ENCODE peak calls at places on chromosomes 4 and X, in four cellular contexts. Y is cardiac muscle cell; G is effector memory CD4-positive, alpha-beta T cell; B is CD8-positive, alpha-beta memory T cell. S is an unnamed sample.

GRCh38 chr4:40972722-40973121 is 223.0 kb downstream of the NSUN7 start:
- DNase-seq in Y (no peak), G (no peak), B (no peak), S (no peak)

GRCh38 chrX:96763608-96764007 is 79.0 kb downstream of the DIAPH2 start:
- DNase-seq in G (no peak), Y (no peak), B (no peak), S (no peak)

GRCh38 chrX:38973327-38973726 is 172.1 kb downstream of the MID1IP1 start:
- DNase-seq in Y (peak), G (no peak), B (no peak), S (no peak)

GRCh38 chr4:165326831-165327210 is 648 bp upstream of the MSMO1 start:
- DNase-seq in Y (peak), B (no peak), G (no peak), S (no peak)

GRCh38 chr4:170007113-170007512 is 19.1 kb downstream of the MFAP3L start:
- DNase-seq in G (no peak), Y (no peak), B (no peak), S (no peak)

GRCh38 chr4:149755969-149756368 is 59.7 kb downstream of the IQCM start:
- DNase-seq in Y (no peak), B (no peak), G (no peak), S (no peak)

GRCh38 chr4:73856518-73856917 is 3.4 kb downstream of the PF4V1 start:
- DNase-seq in B (no peak), G (no peak), Y (peak), S (no peak)

GRCh38 chrX:19846995-19847790 is 40.2 kb downstream of the SH3KBP1 start:
- DNase-seq in B (no peak), Y (peak), G (no peak), S (no peak)

GRCh38 chr4:2839060-2839459 is 4.6 kb upstream of the ADD1 start:
- DNase-seq in Y (no peak), G (no peak), B (no peak), S (no peak)

GRCh38 chr4:2835978-2836377 is 7.7 kb upstream of the ADD1 start:
- DNase-seq in Y (no peak), G (no peak), B (no peak), S (no peak)

GRCh38 chr4:2837904-2838496 is 5.6 kb upstream of the ADD1 start:
- DNase-seq in B (peak), Y (peak), G (peak), S (no peak)

GRCh38 chr4:2836391-2836859 is 7.2 kb upstream of the ADD1 start:
- DNase-seq in B (no peak), Y (no peak), G (no peak), S (no peak)

GRCh38 chr4:2837110-2837903 is 6.3 kb upstream of the ADD1 start:
- DNase-seq in G (no peak), B (no peak), Y (no peak), S (no peak)
- H3K4me3 ChIP-seq in G (peak), B (peak), Y (no peak), S (no peak)

DNA sequence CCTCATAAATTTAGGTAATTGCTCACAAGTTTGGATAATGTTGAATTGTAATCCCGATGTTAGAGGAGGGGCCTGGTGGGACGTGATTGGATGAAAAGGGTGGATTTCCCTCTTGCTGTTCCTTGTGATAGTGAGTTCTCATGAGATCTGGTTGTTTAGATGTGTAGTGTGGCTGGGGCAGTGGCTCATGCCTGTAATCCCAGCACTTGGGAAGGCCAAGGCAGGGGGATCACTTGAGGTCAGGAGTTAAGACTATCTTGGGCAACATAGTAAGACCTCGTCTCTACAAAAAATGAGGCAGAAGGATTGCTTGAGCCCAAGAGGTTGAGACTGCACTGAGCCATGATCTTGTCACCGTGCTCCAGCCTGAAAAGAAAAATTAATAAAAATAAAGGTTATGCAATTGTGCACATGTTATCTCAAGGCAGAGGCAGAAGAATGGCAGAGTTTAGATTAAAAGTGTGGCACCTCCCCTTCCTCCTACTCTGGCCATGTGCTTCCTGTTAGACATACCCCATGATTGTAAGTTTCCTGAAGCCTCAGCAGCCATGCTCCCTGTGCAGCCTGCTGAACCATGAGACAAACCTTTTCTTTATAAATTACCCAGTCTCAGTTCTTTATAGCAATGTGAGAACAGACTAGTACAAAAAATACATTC is 36.5 kb downstream of the ERVMER34-1 start:
- DNase-seq in Y (peak), G (no peak), B (no peak), S (no peak)
- H3K4me3 ChIP-seq in Y (no peak), G (no peak), B (no peak), S (no peak)

DNA sequence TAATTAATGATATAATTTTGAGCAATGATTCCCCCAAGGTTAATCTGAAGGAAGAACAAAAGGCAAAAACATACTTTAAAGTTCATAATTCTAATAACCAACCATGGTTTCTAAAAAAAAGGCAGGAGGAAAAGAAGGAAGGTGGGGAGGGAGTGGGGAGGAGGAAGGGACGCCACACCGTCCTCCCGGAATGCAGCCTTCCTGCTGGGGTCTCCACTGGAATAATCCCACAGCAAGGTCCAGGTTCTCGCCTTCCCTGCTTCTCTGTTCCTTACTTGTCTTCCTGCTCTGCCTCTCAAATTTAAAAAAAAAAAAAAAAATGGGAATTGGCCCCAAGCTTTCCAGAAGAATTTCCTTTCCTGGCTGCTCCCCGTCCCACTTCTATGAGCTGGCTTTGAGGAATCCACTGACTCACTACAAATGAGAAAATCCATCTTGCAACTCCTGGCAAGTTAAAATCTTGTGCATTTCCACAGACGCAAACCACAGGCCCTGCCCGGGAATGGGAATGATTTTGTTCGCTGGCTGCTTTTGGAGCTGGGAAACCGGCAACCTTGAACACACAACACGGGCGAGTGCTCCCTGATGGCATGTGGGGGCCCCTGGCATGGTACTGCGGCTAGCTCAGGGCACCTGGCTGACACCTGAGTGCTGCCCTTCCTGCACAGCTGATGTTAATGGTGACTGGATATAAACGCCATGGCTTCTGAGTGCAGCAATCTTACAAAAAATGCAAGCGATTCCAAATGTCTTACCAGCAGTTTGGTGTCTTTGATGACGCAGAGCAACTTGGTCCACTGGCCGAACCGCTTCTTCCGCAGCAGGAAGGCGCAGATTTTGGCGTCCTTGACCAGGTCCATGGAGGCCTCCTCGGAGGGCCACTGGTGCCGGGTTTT is 97.0 kb downstream of the AFAP1 start:
- DNase-seq in B (no peak), Y (peak), G (no peak), S (no peak)
- H3K4me3 ChIP-seq in B (no peak), Y (no peak), G (no peak), S (no peak)

GRCh38 chrX:107940095-107940494 is 42.1 kb downstream of the TEX13B start:
- DNase-seq in B (no peak), Y (no peak), G (no peak), S (peak)

GRCh38 chrX:107935200-107935599 is 47.0 kb downstream of the TEX13B start:
- DNase-seq in G (no peak), Y (peak), B (no peak), S (no peak)

GRCh38 chrX:107934262-107934661 is 47.9 kb downstream of the TEX13B start:
- DNase-seq in Y (no peak), G (no peak), B (no peak), S (no peak)

GRCh38 chrX:107936434-107936730 is 45.8 kb downstream of the TEX13B start:
- DNase-seq in G (no peak), Y (no peak), B (no peak), S (no peak)

DNA sequence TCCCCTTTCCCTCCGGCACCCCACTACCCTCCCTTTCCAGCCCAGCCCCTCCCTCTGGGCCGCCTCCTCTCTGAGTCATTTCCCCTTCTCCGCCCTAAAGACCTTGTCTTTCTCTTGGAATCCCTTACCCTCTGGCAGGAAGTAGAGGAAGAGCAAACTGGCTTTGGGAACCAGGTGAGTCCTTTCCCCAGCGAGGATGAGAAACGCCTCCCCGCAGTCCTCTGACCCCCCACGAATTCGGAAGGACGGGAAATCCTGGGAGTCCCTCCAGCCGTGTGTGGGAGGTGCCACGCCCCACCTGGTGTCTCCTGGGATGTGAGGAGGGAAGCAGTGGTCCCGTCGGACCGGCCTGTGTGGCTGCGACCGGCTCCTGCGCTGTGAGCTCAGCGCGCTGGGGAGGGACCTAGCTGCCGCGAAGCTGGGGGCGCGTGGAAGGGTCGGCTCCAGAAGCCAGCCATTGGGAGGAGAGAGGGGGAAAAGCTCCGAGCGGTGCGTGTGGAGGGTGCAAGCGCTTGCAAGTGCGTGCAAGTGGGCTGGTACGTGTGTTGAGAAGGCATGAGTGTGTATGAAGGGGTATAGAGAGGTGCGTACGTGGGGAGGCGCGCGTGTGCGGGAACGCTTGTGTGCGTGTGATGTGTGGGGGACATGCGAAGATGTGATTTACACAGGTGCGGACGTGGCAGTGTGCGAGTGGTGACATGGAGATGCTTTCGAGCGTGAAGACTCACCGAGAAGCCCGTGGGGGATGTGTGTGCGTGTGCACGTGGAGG is 46.3 kb downstream of the TEX13B start:
- DNase-seq in G (no peak), Y (peak), B (no peak), S (no peak)
- H3K4me3 ChIP-seq in G (no peak), Y (peak), B (no peak), S (no peak)

DNA sequence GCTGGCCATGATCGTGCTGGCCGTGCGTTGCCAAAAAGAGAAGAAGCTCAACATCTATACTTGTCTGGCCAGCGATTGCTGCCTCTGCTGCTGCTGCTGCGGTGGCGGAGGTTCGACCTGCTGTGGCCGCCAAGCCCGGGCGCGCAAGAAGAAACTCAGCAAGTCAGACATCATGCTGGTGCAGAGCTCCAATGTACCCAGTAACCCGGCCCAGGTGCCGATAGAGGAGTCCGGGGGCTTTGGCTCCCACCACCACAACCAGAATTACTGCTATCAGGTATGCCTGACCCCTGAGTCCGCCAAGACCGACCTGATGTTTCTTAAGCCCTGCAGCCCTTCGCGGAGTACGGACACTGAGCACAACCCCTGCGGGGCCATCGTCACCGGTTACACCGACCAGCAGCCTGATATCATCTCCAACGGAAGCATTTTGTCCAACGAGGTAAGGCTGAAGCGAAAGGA is 3.3 kb downstream of the PCDH10 start:
- DNase-seq in Y (peak), B (no peak), G (no peak), S (no peak)
- H3K4me3 ChIP-seq in Y (peak), B (no peak), G (no peak), S (no peak)

GRCh38 chrX:45771560-45772340 is 571.1 kb upstream of the DIPK2B start:
- DNase-seq in Y (peak), B (peak), G (peak), S (no peak)
- H3K4me3 ChIP-seq in Y (no peak), B (peak), G (peak), S (no peak)

DNA sequence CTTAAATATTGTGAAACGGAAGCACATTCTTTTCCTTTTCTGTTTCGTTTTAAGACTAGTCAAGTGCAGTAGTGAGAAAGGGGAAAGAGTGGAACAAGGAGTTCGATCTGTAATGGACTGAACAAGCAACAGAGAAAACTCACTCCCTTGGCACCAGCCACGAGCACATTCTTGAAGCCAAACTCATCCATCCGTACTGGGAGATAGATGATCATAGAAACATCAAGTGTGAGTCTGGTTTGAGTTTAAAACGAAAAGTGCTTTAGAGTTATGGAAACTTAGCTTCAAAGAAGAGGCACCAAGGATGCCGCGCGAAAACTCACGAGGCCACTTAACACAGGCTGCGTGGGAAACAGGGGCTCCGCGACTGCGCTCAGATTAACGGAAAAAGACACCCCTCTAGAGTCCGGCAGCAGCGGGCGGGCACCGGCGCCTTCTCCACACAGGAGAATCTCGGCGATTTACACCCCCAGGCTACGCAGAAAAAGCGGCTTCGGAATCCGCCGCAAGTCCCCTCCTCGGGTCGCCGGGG is 676 bp downstream of the FAM53A start:
- DNase-seq in Y (peak), G (peak), B (no peak), S (no peak)
- H3K4me3 ChIP-seq in Y (peak), G (peak), B (peak), S (peak)

DNA sequence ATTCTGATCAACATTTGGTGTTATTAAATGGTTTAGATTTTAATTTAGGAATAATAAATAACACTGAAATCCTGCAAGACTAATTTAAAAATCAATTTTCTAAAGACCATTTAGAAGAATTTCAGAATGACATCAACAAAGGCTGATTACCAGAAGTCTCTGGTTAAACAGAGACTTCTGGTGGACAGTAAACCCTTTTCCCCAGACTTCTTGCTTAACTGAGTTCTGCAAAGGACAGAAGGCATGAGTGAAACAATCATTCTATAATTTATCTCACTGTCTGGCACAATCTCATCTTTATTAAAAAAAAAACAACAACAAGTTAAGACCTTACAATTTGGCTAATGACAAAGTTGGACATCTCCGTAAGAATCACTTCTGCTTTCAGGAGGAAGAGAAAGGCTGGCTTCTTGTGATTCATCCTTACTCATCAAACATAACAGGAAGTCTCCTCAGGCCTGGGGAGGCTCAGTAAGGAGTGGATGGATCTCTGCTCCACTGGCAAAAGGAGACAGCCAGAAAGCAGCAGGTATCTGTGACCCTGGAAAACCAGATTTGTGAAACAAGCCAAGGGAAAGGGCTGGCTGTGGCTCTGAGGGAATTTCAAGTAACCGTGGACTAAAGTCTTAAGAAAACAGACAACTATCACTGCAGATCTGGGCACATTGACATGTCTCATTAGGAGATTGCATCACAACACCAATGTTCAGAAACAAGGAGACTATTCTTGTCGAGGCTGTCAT is 908 bp upstream of the TLR6 start:
- DNase-seq in Y (peak), G (no peak), B (no peak), S (no peak)
- H3K4me3 ChIP-seq in Y (no peak), G (no peak), B (no peak), S (no peak)

DNA sequence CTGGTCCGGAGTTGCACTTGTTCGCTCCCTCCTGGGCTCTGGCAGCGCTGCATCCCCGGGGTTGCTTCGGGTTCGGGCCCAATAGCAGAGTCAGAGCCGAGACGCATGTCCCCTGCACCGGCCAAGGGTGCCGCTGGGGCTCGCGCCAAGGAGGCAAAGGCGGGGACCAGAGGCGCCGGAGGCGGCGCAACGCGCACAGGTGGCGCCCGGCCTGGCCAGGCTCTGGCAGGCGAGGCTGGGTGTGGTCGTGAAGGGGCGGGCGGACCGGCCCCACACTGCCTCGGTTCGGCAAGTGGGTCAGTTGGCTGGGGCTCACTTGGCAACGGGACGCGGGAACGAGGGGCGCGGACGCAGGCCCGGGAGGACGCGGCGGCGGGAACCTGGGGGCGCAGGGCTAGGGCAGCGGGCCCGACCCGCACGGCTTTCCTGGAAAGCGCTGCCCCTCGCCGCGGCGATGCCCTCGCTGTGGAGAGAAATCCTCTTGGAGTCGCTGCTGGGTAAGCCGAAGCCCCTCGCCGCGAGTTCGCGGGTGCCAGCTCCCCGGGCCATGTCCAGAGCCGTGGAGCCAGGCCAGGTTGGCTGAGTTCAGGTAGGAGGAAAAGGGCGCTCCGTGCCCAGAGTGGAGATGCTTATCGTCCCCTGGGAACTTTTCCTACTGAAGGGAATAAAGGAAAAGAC is at the start of gene CWH43:
- DNase-seq in Y (no peak), G (no peak), B (no peak), S (no peak)
- H3K4me3 ChIP-seq in Y (no peak), G (no peak), B (no peak), S (peak)

GRCh38 chrX:106928227-106928626 is 8.0 kb downstream of the CLDN2 start:
- DNase-seq in G (no peak), B (no peak), Y (no peak), S (no peak)
- H3K4me3 ChIP-seq in G (no peak), B (no peak), Y (no peak), S (no peak)

S was measured in LNCaP clone FGC.